ENCODE peak calls at places on chromosomes 1 and 21, in four cellular contexts. Y is posterior vena cava, U is left ventricle myocardium superior, L is fibroblast of lung. W is an unnamed sample.

GRCh38 chr1:153447498-153448170 is 12.8 kb downstream of the S100A7 start:
- DNase-seq in L (peak), U (no peak), Y (no peak), W (no peak)

GRCh38 chr1:243686149-243686548 is 163.9 kb downstream of the AKT3 start:
- DNase-seq in L (peak), U (no peak), Y (no peak), W (no peak)

GRCh38 chr1:3169621-3170356 is 100.8 kb downstream of the PRDM16 start:
- DNase-seq in L (no peak), U (no peak), Y (no peak), W (no peak)

GRCh38 chr1:16717174-16718108 is 22.9 kb upstream of the RNU1-4 start:
- DNase-seq in Y (peak), L (peak), U (peak), W (peak)

GRCh38 chr21:18245493-18245967 is 897 bp downstream of the CHODL start:
- DNase-seq in L (peak), Y (no peak), U (peak), W (no peak)

GRCh38 chr1:67755619-67756018 is 70.6 kb downstream of the GADD45A start:
- DNase-seq in L (no peak), Y (no peak), U (no peak), W (no peak)

GRCh38 chr1:110150330-110151174 is at the start of gene SLC6A17:
- DNase-seq in Y (peak), U (no peak), L (peak), W (peak)

GRCh38 chr1:5725855-5726585 is 266.2 kb downstream of the NPHP4 start:
- DNase-seq in L (no peak), Y (no peak), U (no peak), W (peak)